ENCODE peak calls at places on chromosome 7, in six cellular contexts. B, M, I, L, U and R are unnamed samples.

GRCh38 chr7:121366852-121367431 is 29.2 kb downstream of the FAM3C start:
- DNase-seq in U (no peak), B (peak), L (peak), M (peak), I (peak), R (peak)

GRCh38 chr7:110600983-110601382 is 489.9 kb upstream of the LRRN3 start:
- DNase-seq in I (no peak), B (no peak), M (no peak), U (no peak), L (no peak), R (no peak)

GRCh38 chr7:123749537-123749857 is 694 bp upstream of the WASL start:
- DNase-seq in U (no peak), B (no peak), L (peak), M (peak), I (no peak), R (no peak)

GRCh38 chr7:79876769-79877362 is 257.8 kb upstream of the GNAI1 start:
- DNase-seq in L (no peak), B (no peak), U (no peak), M (no peak), I (peak), R (peak)

GRCh38 chr7:130135208-130136205 is 65.2 kb downstream of the KLHDC10 start:
- DNase-seq in U (no peak), B (peak), L (no peak), I (no peak), M (no peak), R (peak)

GRCh38 chr7:130393095-130393494 is 12.8 kb downstream of the CPA1 start:
- DNase-seq in I (no peak), U (no peak), B (no peak), M (no peak), L (no peak), R (no peak)

GRCh38 chr7:11436317-11436716 is 395.7 kb downstream of the THSD7A start:
- DNase-seq in I (no peak), L (no peak), M (no peak), B (no peak), U (no peak), R (no peak)

GRCh38 chr7:134515569-134516468 is 11.5 kb upstream of the AKR1B10 start:
- DNase-seq in B (no peak), I (peak), L (no peak), M (peak), U (no peak), R (peak)

GRCh38 chr7:106870528-106870927 is 5.4 kb downstream of the PIK3CG start:
- DNase-seq in I (peak), U (no peak), L (no peak), M (no peak), B (no peak), R (no peak)

GRCh38 chr7:49852619-49853462 is 79.4 kb downstream of the VWC2 start:
- DNase-seq in M (peak), U (no peak), I (no peak), B (peak), L (peak), R (peak)

GRCh38 chr7:49102413-49102812 is 178.1 kb downstream of the CDC14C start:
- DNase-seq in U (no peak), B (no peak), I (no peak), M (no peak), L (no peak), R (no peak)

GRCh38 chr7:135950972-135951371 is 26.2 kb downstream of the MTPN start:
- DNase-seq in L (no peak), B (no peak), M (no peak), I (no peak), U (no peak), R (no peak)

GRCh38 chr7:424301-424935 is 95.2 kb downstream of the PDGFA start:
- DNase-seq in B (no peak), U (no peak), I (no peak), M (no peak), L (no peak), R (no peak)

GRCh38 chr7:30240401-30240800 is 44.0 kb upstream of the ZNRF2 start:
- DNase-seq in B (no peak), U (no peak), L (no peak), I (no peak), M (no peak), R (peak)

GRCh38 chr7:96321041-96321669 is 743 bp downstream of the SLC25A13 start:
- DNase-seq in M (peak), B (peak), I (peak), L (peak), U (peak), R (peak)

GRCh38 chr7:76129836-76130235 is 71.9 kb upstream of the SRRM3 start:
- DNase-seq in M (no peak), U (no peak), I (no peak), L (no peak), B (no peak), R (no peak)

GRCh38 chr7:87709258-87709657 is 81.1 kb downstream of the RUNDC3B start:
- DNase-seq in B (no peak), I (peak), U (no peak), M (no peak), L (no peak), R (peak)

GRCh38 chr7:123460616-123461015 is 73.8 kb downstream of the IQUB start:
- DNase-seq in L (no peak), U (no peak), M (no peak), B (no peak), I (no peak), R (no peak)

GRCh38 chr7:64882341-64883112 is 20.5 kb upstream of the ZNF273 start:
- DNase-seq in L (no peak), B (no peak), I (peak), M (no peak), U (no peak), R (peak)

GRCh38 chr7:114939484-114940097 is 17.7 kb downstream of the MDFIC start:
- DNase-seq in B (no peak), U (no peak), L (no peak), I (no peak), M (no peak), R (no peak)

GRCh38 chr7:142581341-142581740 is 167.9 kb upstream of the PRSS1 start:
- DNase-seq in M (no peak), I (no peak), B (no peak), U (no peak), L (no peak), R (peak)

GRCh38 chr7:111633878-111634277 is 71.6 kb upstream of the IMMP2L start:
- DNase-seq in L (no peak), M (no peak), B (no peak), I (no peak), U (no peak), R (peak)

GRCh38 chr7:122182081-122182480 is 38.0 kb upstream of the AASS start:
- DNase-seq in M (no peak), U (no peak), B (no peak), I (no peak), L (no peak), R (no peak)

GRCh38 chr7:33459340-33459751 is 330.0 kb downstream of the BBS9 start:
- DNase-seq in M (no peak), I (peak), U (no peak), L (peak), B (no peak), R (peak)

GRCh38 chr7:155533827-155534690 is 12.3 kb downstream of the CNPY1 start:
- DNase-seq in I (peak), U (no peak), L (peak), M (peak), B (peak), R (peak)

GRCh38 chr7:96052860-96053452 is 268.9 kb downstream of the SLC25A13 start:
- DNase-seq in I (no peak), L (no peak), B (no peak), M (no peak), U (no peak), R (no peak)

GRCh38 chr7:81143856-81144255 is 225.0 kb upstream of the SEMA3C start:
- DNase-seq in U (no peak), M (no peak), L (no peak), I (no peak), B (no peak), R (no peak)

GRCh38 chr7:23864984-23865383 is 155.0 kb downstream of the STK31 start:
- DNase-seq in L (no peak), I (peak), U (no peak), M (no peak), B (no peak), R (no peak)

GRCh38 chr7:92631067-92631829 is 41.1 kb upstream of the FAM133B start:
- DNase-seq in L (no peak), I (no peak), U (no peak), M (no peak), B (peak), R (peak)

GRCh38 chr7:18958627-18959026 is 158.8 kb downstream of the TWIST1 start:
- DNase-seq in B (no peak), I (no peak), L (no peak), U (no peak), M (no peak), R (no peak)

GRCh38 chr7:108454317-108454673 is 1.9 kb downstream of the NRCAM start:
- DNase-seq in B (no peak), L (no peak), M (no peak), U (no peak), I (no peak), R (no peak)

GRCh38 chr7:18345641-18346234 is 149.8 kb upstream of the HDAC9 start:
- DNase-seq in B (peak), M (peak), U (no peak), L (peak), I (peak), R (peak)

GRCh38 chr7:134946260-134946659 is 40.0 kb upstream of the AGBL3 start:
- DNase-seq in M (no peak), U (no peak), B (no peak), I (no peak), L (no peak), R (no peak)

GRCh38 chr7:77306231-77307067 is 106.8 kb upstream of the FGL2 start:
- DNase-seq in U (no peak), I (no peak), B (no peak), L (peak), M (no peak), R (no peak)

GRCh38 chr7:70775570-70776156 is 356.3 kb upstream of the GALNT17 start:
- DNase-seq in L (no peak), B (no peak), U (peak), M (no peak), I (no peak), R (peak)

GRCh38 chr7:76998263-76998666 is 33.9 kb downstream of the SPDYE17 start:
- DNase-seq in L (no peak), U (no peak), I (no peak), B (peak), M (no peak), R (peak)

DNA sequence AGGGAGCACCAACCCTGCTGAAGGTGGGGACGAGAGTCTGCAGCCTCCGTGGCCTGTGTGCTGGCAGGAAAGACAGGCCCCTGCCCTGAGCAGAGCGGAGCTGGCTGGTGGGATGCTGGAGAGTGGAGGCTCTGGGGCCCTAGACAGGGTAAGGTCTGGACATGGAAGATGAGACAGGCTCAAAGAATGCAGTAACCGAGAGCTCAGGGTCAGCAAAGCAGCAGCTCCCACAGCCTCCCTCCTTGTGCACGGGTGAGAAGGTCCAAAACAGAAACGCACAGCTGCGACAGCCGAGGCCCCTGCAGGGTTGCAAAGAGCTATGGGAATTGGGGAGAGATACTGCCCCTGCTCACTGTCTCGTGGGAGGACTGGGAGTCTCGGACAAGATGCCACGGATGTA is 80.5 kb downstream of the TNS3 start:
- DNase-seq in M (no peak), L (no peak), U (no peak), B (no peak), I (no peak), R (no peak)
- TF ChIP-seq POLR2A in M (no peak), L (no peak), U (no peak), B (no peak), I (no peak), R (no peak)

DNA sequence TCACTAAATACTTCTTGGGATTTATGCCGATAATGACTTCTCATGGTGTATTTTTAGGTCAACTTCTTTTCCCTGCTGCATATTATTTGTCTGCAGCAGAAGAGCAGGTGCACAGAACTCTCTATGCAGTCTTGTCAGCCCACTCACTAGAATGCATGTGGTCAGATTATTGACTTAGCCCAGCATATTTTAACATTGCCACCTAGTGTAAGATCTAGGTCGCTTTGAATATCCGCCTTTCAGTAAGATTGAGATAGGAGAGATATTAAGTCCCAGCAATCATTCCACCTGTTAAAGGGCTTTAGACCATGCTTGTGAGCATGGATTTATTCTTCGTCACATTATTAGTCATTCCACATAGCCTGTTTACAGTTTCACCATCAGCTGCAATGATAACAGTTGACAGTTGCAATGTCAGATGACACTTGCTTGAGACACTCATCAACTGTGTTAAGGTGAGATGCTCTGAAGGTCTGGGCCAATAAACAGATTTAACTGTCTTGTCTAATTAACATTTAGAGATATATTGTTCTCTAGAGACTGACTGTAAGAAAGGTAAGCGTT is 491.7 kb downstream of the ARL4A start:
- DNase-seq in U (no peak), I (peak), B (no peak), L (peak), M (no peak), R (peak)
- TF ChIP-seq CTCF in U (no peak), I (peak), B (peak), L (peak), M (peak), R (peak)

GRCh38 chr7:99106869-99107268 is 37.0 kb downstream of the SMURF1 start:
- DNase-seq in I (peak), M (no peak), L (no peak), U (no peak), B (no peak), R (no peak)

GRCh38 chr7:99104631-99105030 is 39.3 kb downstream of the SMURF1 start:
- DNase-seq in I (no peak), B (no peak), U (no peak), M (no peak), L (no peak), R (no peak)

GRCh38 chr7:99108615-99109014 is 35.3 kb downstream of the SMURF1 start:
- DNase-seq in I (no peak), B (no peak), L (no peak), U (no peak), M (no peak), R (no peak)

GRCh38 chr7:99105756-99106155 is 38.2 kb downstream of the SMURF1 start:
- DNase-seq in M (no peak), U (no peak), B (no peak), L (no peak), I (no peak), R (no peak)

GRCh38 chr7:99106411-99106810 is 37.5 kb downstream of the SMURF1 start:
- DNase-seq in B (no peak), M (no peak), I (no peak), U (no peak), L (peak), R (no peak)
- TF ChIP-seq MYC in B (no peak), M (no peak), I (no peak), U (no peak), L (no peak), R (no peak)

GRCh38 chr7:94049615-94050014 is 45.5 kb upstream of the BET1 start:
- DNase-seq in B (no peak), I (no peak), M (no peak), L (no peak), U (no peak), R (no peak)
- TF ChIP-seq POLR2A in B (no peak), I (no peak), M (no peak), L (no peak), U (no peak), R (no peak)

DNA sequence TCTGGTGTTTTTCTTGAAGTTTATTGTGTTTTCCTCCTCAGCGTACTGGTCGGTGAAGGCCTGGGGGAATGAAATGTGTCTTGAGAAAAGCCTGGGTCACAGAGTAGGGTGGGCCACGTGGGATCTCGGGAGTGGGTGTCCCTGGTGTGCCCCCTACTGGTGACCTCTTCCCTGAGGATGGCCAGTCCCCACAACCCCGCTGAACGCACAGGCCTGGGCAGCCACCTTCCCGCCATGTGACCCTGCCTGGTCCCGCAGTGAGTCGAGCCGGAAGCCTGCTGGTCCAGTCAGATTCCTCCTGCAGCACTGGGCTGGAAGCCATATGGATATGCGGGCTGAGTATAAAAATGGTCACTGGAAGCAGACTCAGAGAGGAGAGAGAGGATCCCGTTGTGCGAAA is 52.9 kb upstream of the GNA12 start:
- DNase-seq in L (no peak), U (no peak), I (no peak), M (no peak), B (no peak), R (no peak)
- TF ChIP-seq CTCF in L (peak), U (no peak), I (no peak), M (no peak), B (peak), R (peak)

GRCh38 chr7:138949421-138950088 is 31.6 kb downstream of the KIAA1549 start:
- DNase-seq in L (no peak), I (no peak), B (no peak), U (no peak), M (no peak), R (no peak)

GRCh38 chr7:138952791-138953190 is 28.4 kb downstream of the KIAA1549 start:
- DNase-seq in L (no peak), U (no peak), B (no peak), M (no peak), I (no peak), R (no peak)

GRCh38 chr7:138948403-138948802 is 32.8 kb downstream of the KIAA1549 start:
- DNase-seq in I (no peak), U (peak), M (no peak), B (no peak), L (no peak), R (peak)

GRCh38 chr7:138954545-138955475 is 26.4 kb downstream of the KIAA1549 start:
- DNase-seq in I (peak), U (no peak), L (no peak), B (no peak), M (no peak), R (no peak)

DNA sequence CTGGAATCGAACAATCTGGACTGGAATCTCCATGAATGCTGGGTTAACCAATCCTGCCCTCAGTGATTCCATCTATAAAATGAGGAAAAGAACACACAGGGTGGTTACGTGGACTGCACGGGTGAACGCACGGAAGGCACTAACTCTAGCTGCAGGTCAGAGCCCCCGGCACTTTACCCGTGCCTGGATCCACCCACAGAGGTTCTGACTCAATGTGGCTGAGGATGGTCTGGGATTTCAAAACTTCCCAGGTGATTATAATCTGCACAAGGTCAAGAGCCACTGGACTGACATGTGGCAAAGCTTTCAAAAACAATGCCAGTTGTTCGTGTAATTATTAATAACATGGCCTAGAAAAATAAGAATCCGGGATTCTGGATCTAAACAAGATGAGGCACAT is 29.2 kb downstream of the KIAA1549 start:
- DNase-seq in U (no peak), B (no peak), L (peak), I (no peak), M (no peak), R (no peak)
- TF ChIP-seq MYC in U (no peak), B (no peak), L (no peak), I (no peak), M (no peak), R (no peak)

GRCh38 chr7:151080522-151081169 is at the start of gene FASTK:
- DNase-seq in B (peak), I (peak), L (peak), U (no peak), M (peak), R (peak)
- TF ChIP-seq POLR2A in B (peak), I (peak), L (peak), U (peak), M (peak), R (peak)

DNA sequence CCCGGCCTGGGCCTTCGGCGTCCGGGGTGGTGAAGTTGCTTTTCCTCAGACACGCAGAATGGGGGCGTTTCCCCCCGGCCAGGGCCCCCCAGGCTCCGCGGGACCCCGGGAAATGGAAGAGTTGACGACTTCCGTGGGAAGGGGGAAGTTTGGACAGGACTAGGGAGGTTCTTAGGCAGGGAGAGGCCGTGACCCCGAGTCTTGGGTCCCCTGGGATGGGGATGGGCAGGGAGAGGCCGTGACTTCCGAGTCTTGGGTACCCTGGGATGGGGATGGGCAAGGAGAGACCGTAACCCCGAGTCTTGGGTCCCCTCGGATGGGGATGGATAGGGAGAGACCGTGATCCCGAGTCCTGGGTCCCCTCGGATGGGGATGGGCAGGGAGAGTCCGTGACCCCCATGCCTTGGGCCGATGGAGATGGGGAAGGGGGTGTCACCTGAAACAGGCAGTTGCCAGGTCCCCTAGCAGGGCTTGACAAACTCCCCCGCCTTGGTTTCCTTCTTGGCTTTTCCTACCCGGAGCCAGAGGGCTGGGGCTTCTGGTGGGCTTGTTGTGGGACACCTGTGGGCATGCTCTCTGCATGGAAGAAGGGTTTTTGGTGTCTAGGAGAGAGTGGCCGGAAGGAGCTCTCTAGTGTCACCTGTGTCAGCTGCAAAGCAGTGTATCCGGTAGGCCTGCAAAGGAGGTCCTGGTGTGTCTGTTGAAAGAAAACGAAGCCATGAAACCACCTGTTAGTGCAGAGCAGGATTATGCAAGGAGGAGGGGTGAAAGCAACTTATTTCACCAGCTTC is 1.1 kb downstream of the TRRAP start:
- DNase-seq in I (no peak), B (peak), U (peak), L (peak), M (peak), R (peak)
- TF ChIP-seq CTCF in I (no peak), B (peak), U (peak), L (peak), M (no peak), R (peak)